ENCODE peak calls at places on chromosome 13, in five cellular contexts. Z, O, V, M and F are unnamed samples.

GRCh38 chr13:76019421-76020044 is 383.4 kb downstream of the LMO7 start:
- DNase-seq in Z (no peak), O (no peak), V (no peak), M (no peak), F (peak)

GRCh38 chr13:54912367-54912766 is 1883.8 kb downstream of the OLFM4 start:
- DNase-seq in Z (no peak), O (no peak), V (no peak), M (no peak), F (no peak)

GRCh38 chr13:84443463-84443862 is 561.2 kb upstream of the SLITRK1 start:
- DNase-seq in Z (no peak), O (no peak), V (no peak), M (no peak), F (no peak)

GRCh38 chr13:92843549-92843948 is 383.1 kb upstream of the GPC6 start:
- DNase-seq in Z (peak), O (no peak), V (no peak), M (peak), F (no peak)

GRCh38 chr13:50459046-50459445 is 384.4 kb downstream of the DLEU7 start:
- DNase-seq in Z (no peak), O (no peak), V (no peak), M (no peak), F (no peak)

GRCh38 chr13:107296804-107297203 is 728.9 kb upstream of the ARGLU1 start:
- DNase-seq in Z (no peak), O (no peak), V (no peak), M (no peak), F (no peak)

GRCh38 chr13:39167018-39167417 is 128.8 kb downstream of the NHLRC3 start:
- DNase-seq in Z (no peak), O (no peak), V (no peak), M (no peak), F (no peak)

GRCh38 chr13:79775830-79776229 is 294.9 kb downstream of the NDFIP2 start:
- DNase-seq in Z (no peak), O (no peak), V (peak), M (no peak), F (no peak)

GRCh38 chr13:26041476-26041875 is 10.3 kb downstream of the SHISA2 start:
- DNase-seq in Z (no peak), O (no peak), V (no peak), M (no peak), F (no peak)

GRCh38 chr13:85148009-85148408 is 651.2 kb downstream of the SLITRK6 start:
- DNase-seq in Z (no peak), O (no peak), V (no peak), M (no peak), F (no peak)

GRCh38 chr13:65946387-65946786 is 1283.7 kb downstream of the PCDH9 start:
- DNase-seq in Z (no peak), O (no peak), V (no peak), M (no peak), F (no peak)

GRCh38 chr13:80341098-80341701 is at the start of gene SPRY2:
- DNase-seq in Z (no peak), O (no peak), V (peak), M (peak), F (peak)

GRCh38 chr13:32330438-32330837 is 15.1 kb downstream of the BRCA2 start:
- DNase-seq in Z (no peak), O (no peak), V (no peak), M (no peak), F (no peak)

GRCh38 chr13:60453490-60453889 is 56.5 kb downstream of the TDRD3 start:
- DNase-seq in Z (no peak), O (no peak), V (no peak), M (no peak), F (no peak)

GRCh38 chr13:51455532-51455931 is 2.7 kb upstream of the INTS6 start:
- DNase-seq in Z (no peak), O (no peak), V (no peak), M (no peak), F (no peak)

GRCh38 chr13:22848539-22849052 is 332.2 kb upstream of the SGCG start:
- DNase-seq in Z (no peak), O (no peak), V (no peak), M (no peak), F (no peak)

GRCh38 chr13:30615851-30616311 is 1.8 kb upstream of the USPL1 start:
- DNase-seq in Z (no peak), O (no peak), V (no peak), M (no peak), F (no peak)

GRCh38 chr13:30872685-30873443 is 33.2 kb upstream of the MEDAG start:
- DNase-seq in Z (no peak), O (no peak), V (no peak), M (no peak), F (peak)

GRCh38 chr13:57627663-57628062 is 3.9 kb upstream of the PCDH17 start:
- DNase-seq in Z (peak), O (no peak), V (no peak), M (no peak), F (no peak)

GRCh38 chr13:19767966-19768365 is 14.8 kb downstream of the PSPC1 start:
- DNase-seq in Z (no peak), O (no peak), V (no peak), M (no peak), F (no peak)

GRCh38 chr13:81726037-81726726 is 1385.3 kb upstream of the SPRY2 start:
- DNase-seq in Z (no peak), O (no peak), V (no peak), M (no peak), F (no peak)

GRCh38 chr13:32878172-32878571 is 138.1 kb upstream of the KL start:
- DNase-seq in Z (no peak), O (no peak), V (no peak), M (no peak), F (no peak)